ENCODE peak calls at places on chromosomes 5 and 9, in eight cellular contexts. One of them, this sample, is unnamed.
A peak's percentile ranks its signal among the peaks of the same experiment; 100 is the strongest.

GRCh38 chr9:129850821-129851540 is 15.7 kb downstream of the USP20 start:
- DNase-seq in nucleus accumbens: no peak
- DNase-seq in stimulated activated CD4-positive, alpha-beta T cell treated with anti-CD3 and anti-CD28 coated beads, Interleukin-1b, Interleukin-23, amount 100 ng/mL, for 1 hour: no peak
- DNase-seq in RWPE1: no peak
- DNase-seq in GM04504: no peak
- DNase-seq in AML-193: no peak
- DNase-seq in head of caudate nucleus: no peak
- DNase-seq in fibroblast of the conjunctiva: no peak
- DNase-seq in this sample: no peak

GRCh38 chr5:169114466-169114865 is 186.5 kb downstream of the SLIT3 start:
- DNase-seq in AML-193: no peak
- DNase-seq in stimulated activated CD4-positive, alpha-beta T cell treated with anti-CD3 and anti-CD28 coated beads, Interleukin-1b, Interleukin-23, amount 100 ng/mL, for 1 hour: no peak
- DNase-seq in GM04504: no peak
- DNase-seq in nucleus accumbens: no peak
- DNase-seq in RWPE1: no peak
- DNase-seq in head of caudate nucleus: no peak
- DNase-seq in fibroblast of the conjunctiva: no peak
- DNase-seq in this sample: no peak

GRCh38 chr5:39217365-39218281 is 1.7 kb downstream of the FYB1 start:
- DNase-seq in nucleus accumbens: peak; percentile 22
- DNase-seq in head of caudate nucleus: peak; percentile 78
- DNase-seq in AML-193: peak; percentile 86
- DNase-seq in fibroblast of the conjunctiva: peak; percentile 79
- DNase-seq in GM04504: peak; percentile 58
- DNase-seq in RWPE1: peak; percentile 76
- DNase-seq in stimulated activated CD4-positive, alpha-beta T cell treated with anti-CD3 and anti-CD28 coated beads, Interleukin-1b, Interleukin-23, amount 100 ng/mL, for 1 hour: peak; percentile 65
- DNase-seq in this sample: peak; percentile 69

GRCh38 chr9:34498511-34498910 is 24.3 kb downstream of the ENHO start:
- DNase-seq in nucleus accumbens: no peak
- DNase-seq in RWPE1: no peak
- DNase-seq in stimulated activated CD4-positive, alpha-beta T cell treated with anti-CD3 and anti-CD28 coated beads, Interleukin-1b, Interleukin-23, amount 100 ng/mL, for 1 hour: no peak
- DNase-seq in fibroblast of the conjunctiva: no peak
- DNase-seq in head of caudate nucleus: no peak
- DNase-seq in AML-193: no peak
- DNase-seq in GM04504: no peak
- DNase-seq in this sample: no peak

GRCh38 chr9:35867538-35867937 is 2.7 kb downstream of the OR13J1 start:
- DNase-seq in fibroblast of the conjunctiva: no peak
- DNase-seq in AML-193: no peak
- DNase-seq in GM04504: no peak
- DNase-seq in head of caudate nucleus: no peak
- DNase-seq in nucleus accumbens: no peak
- DNase-seq in stimulated activated CD4-positive, alpha-beta T cell treated with anti-CD3 and anti-CD28 coated beads, Interleukin-1b, Interleukin-23, amount 100 ng/mL, for 1 hour: no peak
- DNase-seq in RWPE1: no peak
- DNase-seq in this sample: no peak

GRCh38 chr9:35749515-35750255 is 598 bp downstream of the RGP1 start:
- DNase-seq in stimulated activated CD4-positive, alpha-beta T cell treated with anti-CD3 and anti-CD28 coated beads, Interleukin-1b, Interleukin-23, amount 100 ng/mL, for 1 hour: no peak
- DNase-seq in AML-193: no peak
- DNase-seq in nucleus accumbens: no peak
- DNase-seq in RWPE1: no peak
- DNase-seq in fibroblast of the conjunctiva: no peak
- DNase-seq in GM04504: no peak
- DNase-seq in head of caudate nucleus: peak; percentile 53
- DNase-seq in this sample: no peak

GRCh38 chr5:72380491-72381274 is 60.5 kb downstream of the PTCD2 start:
- DNase-seq in head of caudate nucleus: no peak
- DNase-seq in stimulated activated CD4-positive, alpha-beta T cell treated with anti-CD3 and anti-CD28 coated beads, Interleukin-1b, Interleukin-23, amount 100 ng/mL, for 1 hour: no peak
- DNase-seq in nucleus accumbens: no peak
- DNase-seq in RWPE1: no peak
- DNase-seq in GM04504: no peak
- DNase-seq in AML-193: peak; percentile 16
- DNase-seq in fibroblast of the conjunctiva: no peak
- DNase-seq in this sample: no peak

GRCh38 chr9:16075695-16076094 is 522.9 kb downstream of the CCDC171 start:
- DNase-seq in head of caudate nucleus: no peak
- DNase-seq in AML-193: no peak
- DNase-seq in GM04504: no peak
- DNase-seq in stimulated activated CD4-positive, alpha-beta T cell treated with anti-CD3 and anti-CD28 coated beads, Interleukin-1b, Interleukin-23, amount 100 ng/mL, for 1 hour: no peak
- DNase-seq in fibroblast of the conjunctiva: no peak
- DNase-seq in nucleus accumbens: no peak
- DNase-seq in RWPE1: no peak
- DNase-seq in this sample: no peak

GRCh38 chr5:78523314-78524193 is 125.0 kb downstream of the LHFPL2 start:
- DNase-seq in nucleus accumbens: no peak
- DNase-seq in GM04504: no peak
- DNase-seq in fibroblast of the conjunctiva: no peak
- DNase-seq in head of caudate nucleus: no peak
- DNase-seq in AML-193: no peak
- DNase-seq in stimulated activated CD4-positive, alpha-beta T cell treated with anti-CD3 and anti-CD28 coated beads, Interleukin-1b, Interleukin-23, amount 100 ng/mL, for 1 hour: no peak
- DNase-seq in RWPE1: no peak
- DNase-seq in this sample: no peak

GRCh38 chr5:86461169-86461956 is 156.4 kb upstream of the COX7C start:
- DNase-seq in fibroblast of the conjunctiva: no peak
- DNase-seq in stimulated activated CD4-positive, alpha-beta T cell treated with anti-CD3 and anti-CD28 coated beads, Interleukin-1b, Interleukin-23, amount 100 ng/mL, for 1 hour: no peak
- DNase-seq in nucleus accumbens: no peak
- DNase-seq in head of caudate nucleus: no peak
- DNase-seq in RWPE1: no peak
- DNase-seq in GM04504: no peak
- DNase-seq in AML-193: no peak
- DNase-seq in this sample: no peak

GRCh38 chr5:179227578-179228311 is 117.5 kb downstream of the ADAMTS2 start:
- DNase-seq in RWPE1: no peak
- DNase-seq in head of caudate nucleus: no peak
- DNase-seq in stimulated activated CD4-positive, alpha-beta T cell treated with anti-CD3 and anti-CD28 coated beads, Interleukin-1b, Interleukin-23, amount 100 ng/mL, for 1 hour: no peak
- DNase-seq in nucleus accumbens: no peak
- DNase-seq in GM04504: no peak
- DNase-seq in fibroblast of the conjunctiva: no peak
- DNase-seq in AML-193: no peak
- DNase-seq in this sample: no peak

GRCh38 chr5:144567416-144567770 is 396.7 kb downstream of the KCTD16 start:
- DNase-seq in stimulated activated CD4-positive, alpha-beta T cell treated with anti-CD3 and anti-CD28 coated beads, Interleukin-1b, Interleukin-23, amount 100 ng/mL, for 1 hour: no peak
- DNase-seq in AML-193: no peak
- DNase-seq in GM04504: peak; percentile 16
- DNase-seq in RWPE1: no peak
- DNase-seq in nucleus accumbens: no peak
- DNase-seq in head of caudate nucleus: no peak
- DNase-seq in fibroblast of the conjunctiva: peak; percentile 23
- DNase-seq in this sample: no peak

GRCh38 chr9:76662476-76663281 is 101.6 kb upstream of the PCA3 start:
- DNase-seq in stimulated activated CD4-positive, alpha-beta T cell treated with anti-CD3 and anti-CD28 coated beads, Interleukin-1b, Interleukin-23, amount 100 ng/mL, for 1 hour: no peak
- DNase-seq in GM04504: no peak
- DNase-seq in AML-193: no peak
- DNase-seq in nucleus accumbens: no peak
- DNase-seq in RWPE1: no peak
- DNase-seq in fibroblast of the conjunctiva: no peak
- DNase-seq in head of caudate nucleus: no peak
- DNase-seq in this sample: no peak

GRCh38 chr5:143841446-143841845 is 29.5 kb downstream of the HMHB1 start:
- DNase-seq in head of caudate nucleus: no peak
- DNase-seq in nucleus accumbens: no peak
- DNase-seq in AML-193: no peak
- DNase-seq in stimulated activated CD4-positive, alpha-beta T cell treated with anti-CD3 and anti-CD28 coated beads, Interleukin-1b, Interleukin-23, amount 100 ng/mL, for 1 hour: no peak
- DNase-seq in RWPE1: no peak
- DNase-seq in GM04504: no peak
- DNase-seq in fibroblast of the conjunctiva: no peak
- DNase-seq in this sample: no peak

GRCh38 chr5:9196403-9197224 is 349.3 kb downstream of the SEMA5A start:
- DNase-seq in fibroblast of the conjunctiva: no peak
- DNase-seq in head of caudate nucleus: no peak
- DNase-seq in RWPE1: peak; percentile 26
- DNase-seq in stimulated activated CD4-positive, alpha-beta T cell treated with anti-CD3 and anti-CD28 coated beads, Interleukin-1b, Interleukin-23, amount 100 ng/mL, for 1 hour: no peak
- DNase-seq in AML-193: no peak
- DNase-seq in GM04504: no peak
- DNase-seq in nucleus accumbens: no peak
- DNase-seq in this sample: no peak

GRCh38 chr5:169169786-169170185 is 131.2 kb downstream of the SLIT3 start:
- DNase-seq in GM04504: no peak
- DNase-seq in AML-193: no peak
- DNase-seq in nucleus accumbens: no peak
- DNase-seq in fibroblast of the conjunctiva: no peak
- DNase-seq in head of caudate nucleus: no peak
- DNase-seq in stimulated activated CD4-positive, alpha-beta T cell treated with anti-CD3 and anti-CD28 coated beads, Interleukin-1b, Interleukin-23, amount 100 ng/mL, for 1 hour: no peak
- DNase-seq in RWPE1: no peak
- DNase-seq in this sample: no peak

GRCh38 chr5:14838396-14839319 is 32.9 kb downstream of the ANKH start:
- DNase-seq in fibroblast of the conjunctiva: no peak
- DNase-seq in nucleus accumbens: no peak
- DNase-seq in RWPE1: no peak
- DNase-seq in head of caudate nucleus: no peak
- DNase-seq in AML-193: no peak
- DNase-seq in GM04504: no peak
- DNase-seq in stimulated activated CD4-positive, alpha-beta T cell treated with anti-CD3 and anti-CD28 coated beads, Interleukin-1b, Interleukin-23, amount 100 ng/mL, for 1 hour: no peak
- DNase-seq in this sample: no peak

GRCh38 chr9:110900451-110900850 is 137.8 kb downstream of the LPAR1 start:
- DNase-seq in stimulated activated CD4-positive, alpha-beta T cell treated with anti-CD3 and anti-CD28 coated beads, Interleukin-1b, Interleukin-23, amount 100 ng/mL, for 1 hour: no peak
- DNase-seq in GM04504: no peak
- DNase-seq in fibroblast of the conjunctiva: no peak
- DNase-seq in RWPE1: no peak
- DNase-seq in nucleus accumbens: no peak
- DNase-seq in AML-193: no peak
- DNase-seq in head of caudate nucleus: no peak
- DNase-seq in this sample: no peak

GRCh38 chr5:137395011-137395755 is 103.9 kb downstream of the SPOCK1 start:
- DNase-seq in nucleus accumbens: no peak
- DNase-seq in fibroblast of the conjunctiva: no peak
- DNase-seq in AML-193: no peak
- DNase-seq in stimulated activated CD4-positive, alpha-beta T cell treated with anti-CD3 and anti-CD28 coated beads, Interleukin-1b, Interleukin-23, amount 100 ng/mL, for 1 hour: no peak
- DNase-seq in head of caudate nucleus: peak; percentile 26
- DNase-seq in GM04504: peak; percentile 40
- DNase-seq in RWPE1: peak; percentile 53
- DNase-seq in this sample: no peak

GRCh38 chr5:13746026-13746425 is 198.5 kb downstream of the DNAH5 start:
- DNase-seq in fibroblast of the conjunctiva: no peak
- DNase-seq in GM04504: no peak
- DNase-seq in RWPE1: no peak
- DNase-seq in head of caudate nucleus: no peak
- DNase-seq in AML-193: no peak
- DNase-seq in nucleus accumbens: no peak
- DNase-seq in stimulated activated CD4-positive, alpha-beta T cell treated with anti-CD3 and anti-CD28 coated beads, Interleukin-1b, Interleukin-23, amount 100 ng/mL, for 1 hour: no peak
- DNase-seq in this sample: no peak

GRCh38 chr5:37738057-37738691 is 101.7 kb downstream of the GDNF start:
- DNase-seq in fibroblast of the conjunctiva: peak; percentile 94
- DNase-seq in stimulated activated CD4-positive, alpha-beta T cell treated with anti-CD3 and anti-CD28 coated beads, Interleukin-1b, Interleukin-23, amount 100 ng/mL, for 1 hour: no peak
- DNase-seq in AML-193: peak; percentile 14
- DNase-seq in head of caudate nucleus: no peak
- DNase-seq in RWPE1: peak; percentile 59
- DNase-seq in nucleus accumbens: no peak
- DNase-seq in GM04504: peak; percentile 91
- DNase-seq in this sample: no peak

GRCh38 chr9:86230858-86231257 is 28.6 kb downstream of the C9orf153 start:
- DNase-seq in head of caudate nucleus: no peak
- DNase-seq in fibroblast of the conjunctiva: no peak
- DNase-seq in RWPE1: no peak
- DNase-seq in stimulated activated CD4-positive, alpha-beta T cell treated with anti-CD3 and anti-CD28 coated beads, Interleukin-1b, Interleukin-23, amount 100 ng/mL, for 1 hour: no peak
- DNase-seq in AML-193: no peak
- DNase-seq in nucleus accumbens: no peak
- DNase-seq in GM04504: no peak
- DNase-seq in this sample: no peak

GRCh38 chr9:110555971-110556370 is 23.6 kb downstream of the SVEP1 start:
- DNase-seq in head of caudate nucleus: no peak
- DNase-seq in nucleus accumbens: no peak
- DNase-seq in AML-193: no peak
- DNase-seq in stimulated activated CD4-positive, alpha-beta T cell treated with anti-CD3 and anti-CD28 coated beads, Interleukin-1b, Interleukin-23, amount 100 ng/mL, for 1 hour: no peak
- DNase-seq in GM04504: peak; percentile 65
- DNase-seq in fibroblast of the conjunctiva: peak; percentile 92
- DNase-seq in RWPE1: peak; percentile 69
- DNase-seq in this sample: no peak

GRCh38 chr9:87606921-87607521 is 109.4 kb downstream of the DAPK1 start:
- DNase-seq in stimulated activated CD4-positive, alpha-beta T cell treated with anti-CD3 and anti-CD28 coated beads, Interleukin-1b, Interleukin-23, amount 100 ng/mL, for 1 hour: no peak
- DNase-seq in RWPE1: peak; percentile 73
- DNase-seq in fibroblast of the conjunctiva: peak; percentile 22
- DNase-seq in GM04504: no peak
- DNase-seq in nucleus accumbens: no peak
- DNase-seq in head of caudate nucleus: no peak
- DNase-seq in AML-193: no peak
- DNase-seq in this sample: no peak

GRCh38 chr5:93831449-93831848 is 90.0 kb upstream of the POU5F2 start:
- DNase-seq in GM04504: peak; percentile 68
- DNase-seq in head of caudate nucleus: no peak
- DNase-seq in stimulated activated CD4-positive, alpha-beta T cell treated with anti-CD3 and anti-CD28 coated beads, Interleukin-1b, Interleukin-23, amount 100 ng/mL, for 1 hour: no peak
- DNase-seq in nucleus accumbens: no peak
- DNase-seq in RWPE1: peak; percentile 80
- DNase-seq in fibroblast of the conjunctiva: peak; percentile 46
- DNase-seq in AML-193: no peak
- DNase-seq in this sample: no peak

GRCh38 chr9:130707225-130707976 is 13.8 kb downstream of the EXOSC2 start:
- DNase-seq in GM04504: no peak
- DNase-seq in nucleus accumbens: no peak
- DNase-seq in fibroblast of the conjunctiva: peak; percentile 56
- DNase-seq in stimulated activated CD4-positive, alpha-beta T cell treated with anti-CD3 and anti-CD28 coated beads, Interleukin-1b, Interleukin-23, amount 100 ng/mL, for 1 hour: peak; percentile 44
- DNase-seq in RWPE1: peak; percentile 57
- DNase-seq in head of caudate nucleus: peak; percentile 66
- DNase-seq in AML-193: peak; percentile 71
- DNase-seq in this sample: peak; percentile 69

GRCh38 chr9:86978986-86979385 is 31.7 kb upstream of the GAS1 start:
- DNase-seq in nucleus accumbens: no peak
- DNase-seq in stimulated activated CD4-positive, alpha-beta T cell treated with anti-CD3 and anti-CD28 coated beads, Interleukin-1b, Interleukin-23, amount 100 ng/mL, for 1 hour: no peak
- DNase-seq in GM04504: no peak
- DNase-seq in fibroblast of the conjunctiva: peak; percentile 71
- DNase-seq in AML-193: no peak
- DNase-seq in head of caudate nucleus: no peak
- DNase-seq in RWPE1: no peak
- DNase-seq in this sample: no peak

GRCh38 chr5:73170522-73170921 is 2.5 kb upstream of the TMEM174 start:
- DNase-seq in fibroblast of the conjunctiva: no peak
- DNase-seq in head of caudate nucleus: no peak
- DNase-seq in AML-193: peak; percentile 41
- DNase-seq in GM04504: no peak
- DNase-seq in RWPE1: no peak
- DNase-seq in stimulated activated CD4-positive, alpha-beta T cell treated with anti-CD3 and anti-CD28 coated beads, Interleukin-1b, Interleukin-23, amount 100 ng/mL, for 1 hour: no peak
- DNase-seq in nucleus accumbens: no peak
- DNase-seq in this sample: no peak